ENCODE peak calls at places on chromosomes 1 and 21, in six cellular contexts. Y is EL; R is Right ventricle myocardium inferior; W is activated CD4-positive, alpha-beta T cell treated with anti-CD3 and anti-CD28 coated beads, Interleukin-2, amount 10 ng/mL, durations not matched to agents 7 days and 5 days; U is nucleus accumbens; N is stimulated activated CD4-positive, alpha-beta T cell treated with anti-CD3 and anti-CD28 coated beads, Interleukin-1b, Interleukin-23, amount 100 ng/mL, for 1 hour. K is an unnamed sample.

GRCh38 chr21:33800753-33801423 is 114.7 kb downstream of the ATP5PO start:
- DNase-seq in Y (no peak), R (no peak), W (no peak), U (no peak), N (no peak), K (no peak)

GRCh38 chr21:44291078-44291935 is 5.6 kb downstream of the AIRE start:
- DNase-seq in Y (no peak), R (peak), W (no peak), U (no peak), N (no peak), K (no peak)

GRCh38 chr1:110535985-110536384 is 17.0 kb upstream of the KCNA10 start:
- DNase-seq in Y (no peak), R (no peak), W (no peak), U (no peak), N (no peak), K (peak)

GRCh38 chr1:55380313-55380970 is 165.3 kb upstream of the USP24 start:
- DNase-seq in Y (no peak), R (no peak), W (no peak), U (no peak), N (no peak), K (no peak)

GRCh38 chr1:220219865-220220698 is 52.2 kb downstream of the RAB3GAP2 start:
- DNase-seq in Y (no peak), R (no peak), W (no peak), U (no peak), N (no peak), K (no peak)

GRCh38 chr1:3530931-3531818 is 76.7 kb downstream of the ARHGEF16 start:
- DNase-seq in Y (peak), R (peak), W (peak), U (peak), N (peak), K (no peak)

GRCh38 chr1:110130113-110130591 is 17.9 kb downstream of the UBL4B start:
- DNase-seq in Y (no peak), R (no peak), W (no peak), U (no peak), N (no peak), K (no peak)

GRCh38 chr1:101003012-101003650 is 22.5 kb downstream of the DPH5 start:
- DNase-seq in Y (no peak), R (no peak), W (no peak), U (no peak), N (no peak), K (no peak)

GRCh38 chr1:245654460-245655050 is 499.8 kb downstream of the KIF26B start:
- DNase-seq in Y (no peak), R (no peak), W (no peak), U (no peak), N (no peak), K (no peak)

GRCh38 chr1:70459502-70460225 is 48.6 kb downstream of the CTH start:
- DNase-seq in Y (peak), R (no peak), W (no peak), U (no peak), N (no peak), K (peak)

GRCh38 chr1:228333739-228334115 is 72.9 kb downstream of the TRIM11 start:
- DNase-seq in Y (no peak), R (no peak), W (no peak), U (no peak), N (no peak), K (no peak)

GRCh38 chr1:168763031-168763430 is 34.0 kb upstream of the DPT start:
- DNase-seq in Y (no peak), R (no peak), W (no peak), U (no peak), N (no peak), K (no peak)

K was measured in mesenchymal stem cell.